ENCODE peak calls at places on chromosomes 5 and 9, in four cellular contexts. O is GM12865, E is BE2C, H is PC-9. B is an unnamed sample.

GRCh38 chr5:108642170-108642906 is 105.4 kb upstream of the FER start:
- DNase-seq in O (peak), E (peak), H (peak), B (peak)

GRCh38 chr5:33233013-33233463 is 207.7 kb upstream of the TARS1 start:
- DNase-seq in O (no peak), E (no peak), H (no peak), B (no peak)

GRCh38 chr9:14231196-14231990 is 82.5 kb downstream of the NFIB start:
- DNase-seq in O (no peak), E (no peak), H (no peak), B (no peak)

GRCh38 chr5:180329606-180330269 is 23.4 kb downstream of the GFPT2 start:
- DNase-seq in O (no peak), E (no peak), H (no peak), B (no peak)

GRCh38 chr5:137453476-137454080 is 45.5 kb downstream of the SPOCK1 start:
- DNase-seq in O (peak), E (no peak), H (no peak), B (no peak)

GRCh38 chr5:164498393-164498792 is 993.0 kb downstream of the MAT2B start:
- DNase-seq in O (no peak), E (no peak), H (no peak), B (no peak)

GRCh38 chr9:109477269-109478203 is 20.6 kb downstream of the PTPN3 start:
- DNase-seq in O (no peak), E (no peak), H (peak), B (no peak)

GRCh38 chr9:136246849-136247550 is 1.4 kb upstream of the QSOX2 start:
- DNase-seq in O (no peak), E (no peak), H (no peak), B (no peak)

GRCh38 chr5:65047948-65048690 is 279.4 kb downstream of the CWC27 start:
- DNase-seq in O (peak), E (no peak), H (no peak), B (no peak)

GRCh38 chr9:127162046-127162445 is 39.6 kb upstream of the ANGPTL2 start:
- DNase-seq in O (peak), E (no peak), H (peak), B (no peak)

GRCh38 chr5:39523821-39524220 is 99.0 kb upstream of the DAB2 start:
- DNase-seq in O (no peak), E (no peak), H (no peak), B (no peak)

GRCh38 chr9:116842658-116843057 is 155.6 kb downstream of the TRIM32 start:
- DNase-seq in O (no peak), E (no peak), H (peak), B (peak)

GRCh38 chr9:131755541-131756198 is 15.8 kb upstream of the RAPGEF1 start:
- DNase-seq in O (peak), E (peak), H (peak), B (peak)

GRCh38 chr5:175848676-175849075 is 22.7 kb upstream of the CPLX2 start:
- DNase-seq in O (no peak), E (no peak), H (no peak), B (no peak)

GRCh38 chr5:94285984-94286383 is 332.4 kb downstream of the KIAA0825 start:
- DNase-seq in O (no peak), E (no peak), H (peak), B (no peak)

GRCh38 chr9:135081264-135081660 is 6.2 kb upstream of the OLFM1 start:
- DNase-seq in O (no peak), E (no peak), H (no peak), B (peak)

GRCh38 chr9:86816868-86817267 is 130.4 kb downstream of the GAS1 start:
- DNase-seq in O (no peak), E (no peak), H (no peak), B (no peak)

GRCh38 chr9:128262687-128263086 is 13.1 kb downstream of the GOLGA2 start:
- DNase-seq in O (no peak), E (no peak), H (no peak), B (no peak)

DNA sequence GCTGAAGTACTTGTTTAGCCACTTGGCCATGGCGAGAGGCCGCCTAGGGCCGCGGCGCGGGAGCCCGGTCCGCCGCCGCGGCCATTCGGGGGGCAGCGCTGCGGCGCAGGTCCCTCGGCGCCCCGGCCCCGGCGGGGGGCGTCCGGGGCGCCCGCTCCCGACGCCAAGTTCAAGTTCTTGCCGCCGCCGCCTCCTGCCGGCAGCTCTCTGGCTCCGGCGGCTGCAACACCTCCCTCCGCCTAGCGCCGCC is 486 bp downstream of the SHB start:
- DNase-seq in O (peak), E (peak), H (no peak), B (peak)
- TF ChIP-seq CTCF in O (peak), E (peak), H (no peak), B (no peak)

GRCh38 chr9:82565188-82565966 is 497.6 kb downstream of the RASEF start:
- DNase-seq in O (no peak), E (no peak), H (no peak), B (no peak)

GRCh38 chr9:82574911-82575310 is 488.0 kb downstream of the RASEF start:
- DNase-seq in O (no peak), E (no peak), H (no peak), B (no peak)

GRCh38 chr9:82571540-82571939 is 491.4 kb downstream of the RASEF start:
- DNase-seq in O (no peak), E (no peak), H (no peak), B (no peak)

DNA sequence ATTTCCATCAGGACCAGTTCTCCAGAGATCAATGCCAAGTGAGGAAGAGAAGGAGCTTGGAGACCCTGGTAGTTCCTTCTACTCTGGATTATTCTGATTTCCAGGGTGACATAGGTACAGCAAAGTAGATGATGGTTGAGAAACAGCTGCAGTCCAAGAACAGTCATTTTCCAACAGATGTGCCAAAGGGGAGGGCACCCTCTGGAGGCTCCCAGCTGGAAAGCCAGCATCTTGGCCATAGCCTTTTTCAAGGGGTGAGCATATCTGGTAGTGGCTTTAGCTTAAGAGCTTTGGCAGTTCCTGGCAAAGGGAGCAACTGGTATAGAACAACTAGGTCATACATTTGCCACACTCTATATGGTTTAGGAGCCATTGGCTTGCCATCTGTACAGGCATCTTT is 492.7 kb downstream of the RASEF start:
- DNase-seq in O (no peak), E (no peak), H (no peak), B (no peak)
- TF ChIP-seq CTCF in O (no peak), E (peak), H (no peak), B (no peak)

GRCh38 chr5:150625831-150626746 is 14.4 kb upstream of the SYNPO start:
- DNase-seq in O (peak), E (no peak), H (no peak), B (no peak)

GRCh38 chr5:150623878-150624216 is 16.6 kb upstream of the SYNPO start:
- DNase-seq in O (no peak), E (no peak), H (no peak), B (no peak)

GRCh38 chr5:150625164-150625535 is 15.3 kb upstream of the SYNPO start:
- DNase-seq in O (no peak), E (no peak), H (no peak), B (no peak)

GRCh38 chr5:150623152-150623877 is 17.1 kb upstream of the SYNPO start:
- DNase-seq in O (peak), E (no peak), H (no peak), B (no peak)

DNA sequence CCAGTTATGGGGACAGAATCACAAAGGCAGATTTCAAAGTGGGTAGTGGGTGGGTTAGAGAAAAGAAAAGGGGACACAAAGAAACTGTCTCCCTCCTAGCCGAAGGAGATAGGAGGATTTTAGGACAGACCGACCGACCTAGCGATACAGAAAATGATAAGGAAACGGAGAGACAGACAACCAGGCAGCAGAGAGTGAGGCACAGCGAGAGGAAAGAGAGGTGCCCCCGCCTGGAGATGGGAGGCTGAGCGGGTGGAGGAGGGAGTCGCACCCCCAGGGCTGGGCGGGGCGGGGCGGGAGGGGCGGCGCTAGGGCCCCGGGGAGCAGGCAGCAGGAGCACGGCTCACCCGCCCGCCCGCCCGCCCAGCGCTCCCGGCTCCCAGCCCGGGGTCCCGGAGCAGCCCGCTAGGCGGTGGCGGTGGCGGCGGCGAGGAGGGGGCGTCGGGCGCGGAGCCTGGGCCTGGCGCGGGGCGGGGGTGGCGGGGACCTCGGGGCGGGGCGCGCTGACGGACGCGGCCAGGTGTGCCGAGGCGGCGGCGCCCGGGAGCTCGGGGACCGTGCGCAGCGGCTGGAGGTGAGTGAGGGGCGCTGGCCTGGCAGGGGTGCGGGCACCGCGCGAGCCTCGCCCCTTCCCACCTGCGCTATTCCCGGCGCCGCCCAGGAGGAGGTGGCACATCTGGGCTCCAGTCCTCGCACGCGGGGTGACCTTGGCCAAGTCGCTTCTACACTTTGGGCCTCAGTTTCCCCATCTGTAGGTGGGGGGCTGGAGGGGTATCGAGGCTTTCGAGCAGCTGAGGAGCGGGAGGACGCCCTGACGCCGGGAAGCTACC is 15.9 kb upstream of the SYNPO start:
- DNase-seq in O (peak), E (peak), H (no peak), B (peak)
- TF ChIP-seq CTCF in O (no peak), E (no peak), H (no peak), B (no peak)

GRCh38 chr5:68258531-68258930 is 43.0 kb downstream of the PIK3R1 start:
- DNase-seq in O (no peak), E (peak), H (no peak), B (no peak)

GRCh38 chr5:68260455-68260854 is 44.9 kb downstream of the PIK3R1 start:
- DNase-seq in O (peak), E (no peak), H (no peak), B (no peak)

GRCh38 chr5:68259696-68260095 is 44.1 kb downstream of the PIK3R1 start:
- DNase-seq in O (no peak), E (no peak), H (no peak), B (no peak)

GRCh38 chr5:68264024-68264956 is 48.7 kb downstream of the PIK3R1 start:
- DNase-seq in O (no peak), E (no peak), H (no peak), B (no peak)

DNA sequence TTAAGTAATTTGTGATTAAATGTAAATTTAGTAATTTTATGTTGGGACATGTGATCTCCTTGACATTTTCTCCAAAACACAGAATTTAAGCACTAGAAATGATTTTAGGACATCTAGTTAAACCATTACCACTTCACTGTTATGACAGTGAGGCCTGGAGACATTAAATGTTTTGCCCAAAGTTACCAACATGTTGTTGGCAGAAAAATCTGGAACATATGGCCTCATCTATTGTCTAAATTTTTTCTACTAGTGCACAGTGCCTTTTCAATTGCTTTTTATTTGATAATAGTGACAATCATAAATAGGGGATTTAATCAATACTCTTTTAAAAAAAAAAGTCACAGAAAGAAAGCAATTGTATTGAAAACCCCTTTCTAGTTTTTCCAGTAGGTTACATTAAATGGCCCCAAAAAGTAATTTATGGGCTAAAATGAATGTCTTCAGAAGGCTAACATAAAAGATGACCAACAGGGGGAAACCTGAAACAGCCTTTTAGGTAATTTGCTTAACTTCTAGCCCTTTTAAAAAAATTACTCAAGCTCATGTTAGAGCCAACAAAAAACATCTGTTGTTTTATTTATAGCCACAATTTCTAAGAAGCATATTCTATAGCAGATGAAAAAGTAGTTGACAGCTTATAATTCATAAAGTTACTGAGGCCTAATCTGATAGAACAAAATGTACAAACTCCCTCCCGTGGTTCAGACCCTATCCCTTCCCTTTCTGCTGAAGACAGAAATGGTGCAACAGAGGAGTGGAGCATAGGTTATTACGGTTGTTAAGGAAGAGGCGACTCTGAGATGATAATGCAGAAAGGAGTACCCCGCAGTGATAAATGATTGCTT is 45.8 kb downstream of the PIK3R1 start:
- DNase-seq in O (no peak), E (no peak), H (no peak), B (no peak)
- TF ChIP-seq CTCF in O (no peak), E (peak), H (no peak), B (no peak)

B was measured in glutamatergic neuron.